ENCODE peak calls at places on chromosomes 13 and 19, in ten cellular contexts. J, X, T, Z, U, D, P, G, B and O are unnamed samples.

GRCh38 chr19:8973501-8974091 is 36.6 kb downstream of the MUC16 start:
- DNase-seq in J (no peak), X (no peak), T (no peak), Z (no peak), U (no peak), D (no peak), P (peak; percentile 10), G (peak; percentile 82), B (no peak), O (no peak)

GRCh38 chr19:14366529-14366928 is 14.7 kb upstream of the ADGRE5 start:
- DNase-seq in J (peak; percentile 92), X (peak; percentile 69), T (no peak), Z (peak; percentile 89), U (no peak), D (peak; percentile 79), P (peak; percentile 48), G (peak; percentile 88), B (peak; percentile 56), O (no peak)

GRCh38 chr19:10193666-10194499 is 870 bp downstream of the DNMT1 start:
- DNase-seq in J (peak; percentile 48), X (peak; percentile 70), T (no peak), Z (peak; percentile 5), U (no peak), D (peak; percentile 30), P (peak; percentile 67), G (no peak), B (peak; percentile 74), O (no peak)

GRCh38 chr13:37127706-37128241 is 22.3 kb upstream of the CSNK1A1L start:
- DNase-seq in J (no peak), X (peak; percentile 96), T (peak; percentile 52), Z (no peak), U (no peak), D (no peak), P (peak; percentile 98), G (no peak), B (peak; percentile 57), O (no peak)

GRCh38 chr19:51627491-51628138 is 2.6 kb downstream of the SIGLEC5 start:
- DNase-seq in J (no peak), X (no peak), T (no peak), Z (no peak), U (no peak), D (no peak), P (no peak), G (no peak), B (no peak), O (no peak)

GRCh38 chr13:49560270-49561063 is 24.9 kb downstream of the RCBTB1 start:
- DNase-seq in J (no peak), X (peak; percentile 26), T (no peak), Z (no peak), U (no peak), D (no peak), P (peak; percentile 20), G (peak; percentile 51), B (no peak), O (no peak)

GRCh38 chr13:42814868-42815267 is 33.5 kb downstream of the FAM216B start:
- DNase-seq in J (no peak), X (peak; percentile 87), T (peak; percentile 82), Z (no peak), U (no peak), D (no peak), P (peak; percentile 88), G (peak; percentile 22), B (peak; percentile 71), O (no peak)

GRCh38 chr13:62185631-62186256 is 770.1 kb upstream of the PCDH20 start:
- DNase-seq in J (peak; percentile 42), X (no peak), T (no peak), Z (no peak), U (no peak), D (no peak), P (no peak), G (no peak), B (no peak), O (no peak)

GRCh38 chr19:57566396-57567256 is 7.0 kb upstream of the ZNF550 start:
- DNase-seq in J (no peak), X (peak; percentile 38), T (no peak), Z (no peak), U (no peak), D (no peak), P (peak; percentile 54), G (peak; percentile 19), B (no peak), O (no peak)

GRCh38 chr19:15934332-15935078 is at the start of gene CYP4F11:
- DNase-seq in J (no peak), X (no peak), T (no peak), Z (no peak), U (no peak), D (no peak), P (no peak), G (no peak), B (no peak), O (peak; percentile 76)

GRCh38 chr13:37192986-37193385 is 87.5 kb upstream of the CSNK1A1L start:
- DNase-seq in J (no peak), X (peak; percentile 56), T (no peak), Z (no peak), U (no peak), D (no peak), P (peak; percentile 37), G (no peak), B (no peak), O (no peak)

GRCh38 chr19:5001547-5002131 is 32.7 kb downstream of the KDM4B start:
- DNase-seq in J (peak; percentile 61), X (peak; percentile 73), T (peak; percentile 81), Z (peak; percentile 14), U (no peak), D (peak; percentile 24), P (peak; percentile 57), G (no peak), B (peak; percentile 66), O (peak; percentile 61)